ENCODE peak calls at places on chromosomes 4 and X, in six cellular contexts. F is mesothelial cell of epicardium, E is astrocyte of the spinal cord, M is GM13976, X is right lobe of liver, K is brain microvascular endothelial cell. R is an unnamed sample.

GRCh38 chr4:6362896-6363295 is 93.2 kb downstream of the WFS1 start:
- DNase-seq in F (peak; percentile 45), E (no peak), M (peak; percentile 64), X (peak; percentile 51), K (peak; percentile 6), R (peak; percentile 49)

GRCh38 chr4:2891294-2891693 is 47.6 kb downstream of the ADD1 start:
- DNase-seq in F (no peak), E (peak; percentile 60), M (no peak), X (no peak), K (peak; percentile 37), R (no peak)

GRCh38 chrX:129905787-129906580 is at the start of gene UTP14A:
- DNase-seq in F (peak; percentile 48), E (peak; percentile 91), M (peak; percentile 80), X (peak; percentile 91), K (peak; percentile 86), R (peak; percentile 75)

GRCh38 chr4:76589402-76589801 is 154.4 kb downstream of the SHROOM3 start:
- DNase-seq in F (no peak), E (peak; percentile 69), M (no peak), X (no peak), K (no peak), R (no peak)

GRCh38 chr4:187608001-187608421 is 387.6 kb upstream of the ZFP42 start:
- DNase-seq in F (no peak), E (peak; percentile 33), M (no peak), X (no peak), K (peak; percentile 49), R (no peak)

GRCh38 chr4:66555301-66555700 is 885.0 kb upstream of the EPHA5 start:
- DNase-seq in F (no peak), E (peak; percentile 61), M (no peak), X (no peak), K (peak; percentile 68), R (no peak)

GRCh38 chr4:84877051-84877833 is 89.2 kb downstream of the WDFY3 start:
- DNase-seq in F (no peak), E (peak; percentile 38), M (no peak), X (no peak), K (peak; percentile 64), R (no peak)

GRCh38 chr4:155094421-155094820 is 114.0 kb upstream of the NPY2R start:
- DNase-seq in F (no peak), E (no peak), M (no peak), X (no peak), K (no peak), R (no peak)

GRCh38 chr4:147590249-147590920 is 26.8 kb upstream of the TMEM184C start:
- DNase-seq in F (peak; percentile 35), E (peak; percentile 85), M (peak; percentile 63), X (no peak), K (peak; percentile 81), R (peak; percentile 63)

GRCh38 chr4:110165382-110166285 is 32.8 kb downstream of the ELOVL6 start:
- DNase-seq in F (no peak), E (peak; percentile 66), M (no peak), X (no peak), K (peak; percentile 88), R (no peak)

GRCh38 chr4:78766026-78766425 is 10.1 kb upstream of the BMP2K start:
- DNase-seq in F (no peak), E (peak; percentile 38), M (no peak), X (no peak), K (no peak), R (no peak)

GRCh38 chrX:679161-679979 is 48.8 kb downstream of the SHOX start:
- DNase-seq in F (no peak), E (no peak), M (no peak), X (no peak), K (no peak), R (no peak)

GRCh38 chr4:38150021-38150671 is 189.9 kb downstream of the PTTG2 start:
- DNase-seq in F (no peak), E (peak; percentile 81), M (no peak), X (no peak), K (peak; percentile 60), R (no peak)

GRCh38 chr4:181272427-181272826 is 970.8 kb upstream of the TENM3 start:
- DNase-seq in F (no peak), E (no peak), M (no peak), X (no peak), K (no peak), R (no peak)

GRCh38 chrX:72141372-72142004 is 9.8 kb upstream of the RTL5 start:
- DNase-seq in F (no peak), E (no peak), M (no peak), X (no peak), K (no peak), R (no peak)

GRCh38 chrX:148871422-148872152 is 371.2 kb downstream of the AFF2 start:
- DNase-seq in F (no peak), E (peak; percentile 87), M (no peak), X (no peak), K (peak; percentile 70), R (no peak)

GRCh38 chr4:120218981-120219380 is 152.3 kb upstream of the MAD2L1 start:
- DNase-seq in F (no peak), E (peak; percentile 20), M (no peak), X (no peak), K (no peak), R (no peak)

GRCh38 chr4:1039493-1040343 is 28.3 kb downstream of the FGFRL1 start:
- DNase-seq in F (no peak), E (peak; percentile 61), M (no peak), X (no peak), K (peak; percentile 28), R (no peak)

GRCh38 chrX:85108165-85108564 is 104.5 kb downstream of the APOOL start:
- DNase-seq in F (no peak), E (no peak), M (no peak), X (no peak), K (no peak), R (no peak)

GRCh38 chr4:152696764-152697250 is 17.0 kb upstream of the TMEM154 start:
- DNase-seq in F (no peak), E (peak; percentile 96), M (peak; percentile 83), X (no peak), K (peak; percentile 68), R (peak; percentile 84)

GRCh38 chrX:120309873-120310730 is 1.2 kb downstream of the TMEM255A start:
- DNase-seq in F (no peak), E (no peak), M (peak; percentile 27), X (no peak), K (no peak), R (no peak)

GRCh38 chr4:159900562-159900961 is 797.7 kb downstream of the RAPGEF2 start:
- DNase-seq in F (no peak), E (no peak), M (no peak), X (no peak), K (no peak), R (no peak)
- TF ChIP-seq CTCF in F (no peak), E (no peak), M (no peak), X (no peak), K (peak; percentile 26), R (no peak)

GRCh38 chr4:17781831-17782287 is 438 bp upstream of the FAM184B start:
- DNase-seq in F (no peak), E (no peak), M (no peak), X (no peak), K (no peak), R (no peak)

GRCh38 chr4:17788956-17789355 is 7.5 kb upstream of the FAM184B start:
- DNase-seq in F (no peak), E (no peak), M (no peak), X (no peak), K (no peak), R (no peak)

GRCh38 chr4:17786567-17786966 is 5.1 kb upstream of the FAM184B start:
- DNase-seq in F (no peak), E (peak; percentile 12), M (no peak), X (no peak), K (no peak), R (no peak)

GRCh38 chr4:17787315-17787714 is 5.9 kb upstream of the FAM184B start:
- DNase-seq in F (no peak), E (peak; percentile 52), M (no peak), X (no peak), K (peak; percentile 29), R (no peak)

DNA sequence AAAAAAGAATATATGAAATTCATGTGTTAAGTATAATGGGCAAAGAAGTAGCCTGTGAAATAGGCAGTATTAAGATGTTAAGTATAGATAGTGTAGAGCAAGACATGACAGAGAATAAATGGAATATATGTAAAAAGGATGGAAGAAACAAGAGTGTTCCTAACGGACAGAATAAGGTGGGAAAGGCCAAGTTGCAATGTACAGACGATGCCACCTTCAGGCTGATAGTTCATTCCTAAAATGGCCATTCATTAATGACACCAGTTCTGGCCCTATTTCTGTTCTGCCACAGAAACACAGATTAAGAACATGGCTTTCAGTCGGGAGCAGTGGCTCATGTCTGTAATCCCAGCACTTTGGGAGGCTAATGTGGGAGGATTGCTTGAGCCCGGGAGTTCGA is 4.4 kb upstream of the FAM184B start:
- DNase-seq in F (no peak), E (no peak), M (no peak), X (no peak), K (no peak), R (no peak)
- TF ChIP-seq CTCF in F (no peak), E (no peak), M (no peak), X (no peak), K (no peak), R (peak; percentile 4)

GRCh38 chrX:26649534-26649933 is 433.6 kb downstream of the MAGEB5 start:
- DNase-seq in F (no peak), E (peak; percentile 7), M (peak; percentile 15), X (no peak), K (peak; percentile 23), R (peak; percentile 21)
- TF ChIP-seq CTCF in F (peak; percentile 64), E (peak; percentile 47), M (peak; percentile 33), X (no peak), K (peak; percentile 44), R (peak; percentile 72)

DNA sequence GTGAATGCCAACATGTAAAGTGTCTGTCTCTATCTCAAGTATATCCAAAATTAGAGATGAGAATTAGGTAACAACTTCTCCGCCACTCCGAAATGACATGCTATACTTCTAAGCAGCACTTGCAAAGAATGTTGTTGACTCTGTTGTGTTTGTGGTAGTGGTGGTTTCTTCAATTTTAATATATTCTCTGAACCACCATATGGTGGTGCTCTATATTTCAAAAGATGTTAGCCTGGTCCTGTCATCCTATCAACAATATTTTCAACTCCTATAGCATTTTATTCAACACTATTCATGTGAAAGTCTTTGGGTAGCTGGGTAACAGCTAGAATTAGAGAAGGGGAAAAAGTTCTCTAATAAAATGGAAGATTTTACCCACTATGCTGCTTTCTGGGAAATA is 1622.8 kb upstream of the IGFBP7 start:
- DNase-seq in F (no peak), E (no peak), M (no peak), X (no peak), K (no peak), R (no peak)
- TF ChIP-seq CTCF in F (no peak), E (no peak), M (no peak), X (no peak), K (no peak), R (no peak)

DNA sequence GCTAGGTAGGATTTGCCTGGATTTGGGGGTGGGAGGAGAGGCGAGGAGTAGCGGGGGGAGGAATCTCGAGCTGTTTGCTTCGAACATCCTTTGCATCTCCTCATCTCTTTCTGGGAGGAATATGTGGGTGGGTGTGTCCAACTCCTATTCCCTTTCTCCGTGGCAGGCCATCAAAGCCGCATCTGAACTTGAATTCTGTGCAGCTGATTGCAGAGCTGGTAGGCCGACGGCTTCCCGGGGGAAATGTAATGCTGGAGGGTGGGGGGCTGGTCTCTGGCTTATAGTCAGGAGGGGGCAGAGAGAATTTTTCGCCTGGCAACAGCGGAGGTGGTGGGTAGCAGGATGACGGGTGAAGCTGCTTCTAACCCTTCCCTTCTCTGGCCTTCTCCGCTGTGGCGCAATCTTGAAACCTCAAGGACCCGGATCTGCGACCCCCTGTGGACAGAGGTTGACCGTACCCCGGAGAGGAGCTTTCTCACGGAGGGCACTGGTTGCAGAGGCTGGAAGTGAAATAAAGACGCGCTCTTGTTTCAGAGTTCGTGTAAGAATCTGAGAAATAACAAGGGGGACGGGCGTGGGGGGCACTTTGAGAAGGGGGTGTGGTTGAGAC is 654 bp downstream of the ZCCHC12 start:
- DNase-seq in F (no peak), E (no peak), M (no peak), X (no peak), K (no peak), R (no peak)
- TF ChIP-seq CTCF in F (no peak), E (no peak), M (no peak), X (no peak), K (peak; percentile 10), R (no peak)

R was measured in GM13977.